ENCODE peak calls at places on chromosome 10, in four cellular contexts. O is mesenchymal stem cell; V is heart right ventricle; L is CD8-positive, alpha-beta T cell. W is an unnamed sample.

GRCh38 chr10:23116696-23117095 is 21.3 kb downstream of the MSRB2 start:
- DNase-seq in O (no peak), V (no peak), L (no peak), W (no peak)

GRCh38 chr10:102394801-102395676 is 466 bp upstream of the NFKB2 start:
- DNase-seq in O (peak), V (peak), L (peak), W (peak)

GRCh38 chr10:77471069-77471536 is 166.5 kb downstream of the KCNMA1 start:
- DNase-seq in O (no peak), V (no peak), L (no peak), W (no peak)

GRCh38 chr10:33257439-33257838 is 77.0 kb downstream of the NRP1 start:
- DNase-seq in O (no peak), V (no peak), L (no peak), W (no peak)

GRCh38 chr10:5827841-5828240 is 14.6 kb upstream of the GDI2 start:
- DNase-seq in O (no peak), V (no peak), L (no peak), W (no peak)

GRCh38 chr10:77613476-77614130 is 24.0 kb downstream of the KCNMA1 start:
- DNase-seq in O (peak), V (no peak), L (no peak), W (no peak)

GRCh38 chr10:49606981-49607535 is 3.1 kb upstream of the SLC18A3 start:
- DNase-seq in O (peak), V (peak), L (peak), W (no peak)

GRCh38 chr10:77920495-77920894 is 6.1 kb downstream of the DLG5 start:
- DNase-seq in O (no peak), V (no peak), L (no peak), W (no peak)

GRCh38 chr10:44908071-44908709 is 2.9 kb upstream of the TMEM72 start:
- DNase-seq in O (peak), V (no peak), L (no peak), W (no peak)

GRCh38 chr10:104429834-104430233 is 76.2 kb downstream of the CFAP58 start:
- DNase-seq in O (no peak), V (no peak), L (no peak), W (no peak)

GRCh38 chr10:125061557-125062243 is 98.7 kb downstream of the CTBP2 start:
- DNase-seq in O (no peak), V (no peak), L (no peak), W (no peak)

GRCh38 chr10:571643-572042 is 117.8 kb downstream of the DIP2C start:
- DNase-seq in O (no peak), V (no peak), L (no peak), W (no peak)

GRCh38 chr10:97463363-97464132 is 17.6 kb downstream of the ZDHHC16 start:
- DNase-seq in O (peak), V (peak), L (peak), W (no peak)

GRCh38 chr10:78964952-78965633 is 103.7 kb upstream of the ZMIZ1 start:
- DNase-seq in O (peak), V (no peak), L (no peak), W (no peak)

GRCh38 chr10:21976739-21977138 is 26.8 kb downstream of the DNAJC1 start:
- DNase-seq in O (peak), V (no peak), L (no peak), W (no peak)

GRCh38 chr10:486668-487067 is 202.8 kb downstream of the DIP2C start:
- DNase-seq in O (no peak), V (no peak), L (no peak), W (peak)

GRCh38 chr10:26468691-26469090 is 30.6 kb downstream of the APBB1IP start:
- DNase-seq in O (no peak), V (no peak), L (no peak), W (no peak)

GRCh38 chr10:10826125-10826524 is 191.5 kb upstream of the CELF2 start:
- DNase-seq in O (peak), V (no peak), L (no peak), W (no peak)

GRCh38 chr10:23362879-23363787 is 18.5 kb upstream of the C10orf67 start:
- DNase-seq in O (no peak), V (no peak), L (no peak), W (no peak)

GRCh38 chr10:63005246-63005645 is 127.9 kb upstream of the NRBF2 start:
- DNase-seq in O (no peak), V (no peak), L (no peak), W (no peak)

GRCh38 chr10:131943021-131943814 is 38.5 kb downstream of the BNIP3 start:
- DNase-seq in O (peak), V (no peak), L (no peak), W (no peak)

GRCh38 chr10:57849726-57850357 is 417.9 kb downstream of the IPMK start:
- DNase-seq in O (peak), V (no peak), L (no peak), W (no peak)

GRCh38 chr10:76149182-76149581 is 717.8 kb downstream of the LRMDA start:
- DNase-seq in O (peak), V (no peak), L (no peak), W (no peak)

GRCh38 chr10:132061465-132062180 is 4.1 kb upstream of the JAKMIP3 start:
- DNase-seq in O (no peak), V (no peak), L (no peak), W (no peak)

GRCh38 chr10:70052462-70053211 is at the start of gene MACROH2A2:
- DNase-seq in O (peak), V (peak), L (no peak), W (peak)

GRCh38 chr10:49831352-49832040 is 69.4 kb upstream of the OGDHL start:
- DNase-seq in O (peak), V (no peak), L (no peak), W (no peak)

GRCh38 chr10:119650692-119651513 is at the start of gene BAG3:
- DNase-seq in O (peak), V (peak), L (peak), W (peak)

GRCh38 chr10:103847909-103848468 is 7.4 kb downstream of the SH3PXD2A start:
- DNase-seq in O (no peak), V (no peak), L (no peak), W (no peak)

GRCh38 chr10:76113952-76114351 is 682.5 kb downstream of the LRMDA start:
- DNase-seq in O (peak), V (no peak), L (no peak), W (no peak)

GRCh38 chr10:133462512-133463305 is 9.0 kb downstream of the SCART1 start:
- DNase-seq in O (no peak), V (no peak), L (no peak), W (peak)

GRCh38 chr10:115555887-115556402 is 462.8 kb downstream of the ATRNL1 start:
- DNase-seq in O (no peak), V (no peak), L (no peak), W (no peak)

GRCh38 chr10:74096777-74097176 is 53.9 kb downstream of the AP3M1 start:
- DNase-seq in O (no peak), V (no peak), L (no peak), W (no peak)

GRCh38 chr10:96850113-96850512 is 18.0 kb downstream of the LCOR start:
- DNase-seq in O (no peak), V (no peak), L (no peak), W (no peak)

GRCh38 chr10:5896765-5897340 is 6.8 kb downstream of the FBH1 start:
- DNase-seq in O (no peak), V (no peak), L (no peak), W (no peak)

GRCh38 chr10:133204226-133205015 is 25.6 kb upstream of the UTF1 start:
- DNase-seq in O (no peak), V (no peak), L (no peak), W (no peak)

GRCh38 chr10:24952146-24952700 is at the start of gene PRTFDC1:
- DNase-seq in O (peak), V (peak), L (peak), W (no peak)

GRCh38 chr10:8116926-8117493 is 62.5 kb downstream of the GATA3 start:
- DNase-seq in O (no peak), V (no peak), L (no peak), W (no peak)

GRCh38 chr10:121592155-121592890 is 5.9 kb downstream of the FGFR2 start:
- DNase-seq in O (no peak), V (no peak), L (no peak), W (no peak)

GRCh38 chr10:51860257-51860656 is 160.9 kb upstream of the CSTF2T start:
- DNase-seq in O (peak), V (peak), L (no peak), W (peak)

DNA sequence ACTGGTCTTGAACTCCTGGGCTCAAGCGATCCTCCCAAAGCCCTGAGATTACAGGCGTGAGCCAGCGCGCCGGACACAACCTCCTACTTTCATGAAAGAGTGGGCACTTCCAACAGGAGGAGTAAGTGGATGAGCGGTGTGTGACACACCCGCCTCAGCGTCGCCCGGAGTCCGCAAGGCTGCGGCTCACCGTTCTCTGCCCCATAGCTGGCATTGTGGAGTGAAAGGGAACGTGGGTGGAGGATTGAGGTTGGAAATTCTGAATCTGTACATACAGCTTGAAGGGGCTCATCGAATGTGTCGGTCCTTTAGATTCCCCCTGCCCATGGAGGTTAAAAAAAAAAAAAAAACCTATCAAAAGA is 534 bp upstream of the PRXL2A start:
- DNase-seq in O (peak), V (no peak), L (no peak), W (no peak)
- H3K4me3 ChIP-seq in O (peak), V (peak), L (peak), W (peak)

GRCh38 chr10:4635883-4636282 is 190.1 kb upstream of the AKR1E2 start:
- DNase-seq in O (no peak), V (no peak), L (no peak), W (no peak)
- H3K4me3 ChIP-seq in O (no peak), V (no peak), L (no peak), W (no peak)

DNA sequence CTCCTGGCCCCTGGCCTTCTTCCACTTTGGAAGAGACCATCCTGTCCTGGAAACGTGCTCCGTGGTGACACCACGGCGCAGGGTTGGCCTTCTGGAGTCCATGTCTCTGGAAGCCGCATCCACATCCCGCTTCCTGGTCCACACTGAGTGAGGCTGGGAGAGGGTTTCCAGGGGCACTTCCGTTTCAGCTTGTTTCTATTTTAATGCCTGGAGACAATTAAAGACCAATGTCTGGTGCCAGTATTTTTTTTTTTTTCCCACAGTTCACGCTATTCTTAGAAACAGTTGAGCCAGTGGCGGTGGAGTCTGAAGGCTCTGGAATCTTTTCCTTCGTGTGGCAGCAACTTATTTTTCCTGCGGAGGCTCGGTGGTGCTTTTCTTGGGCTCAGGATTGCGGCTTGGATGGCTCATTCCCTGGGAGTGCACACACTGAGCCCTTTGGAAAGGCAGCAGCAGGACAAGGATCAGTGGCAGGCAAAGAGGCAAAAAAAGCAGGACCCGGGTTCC is 202.6 kb downstream of the BAMBI start:
- DNase-seq in O (peak), V (peak), L (no peak), W (no peak)
- H3K4me3 ChIP-seq in O (no peak), V (peak), L (no peak), W (no peak)

DNA sequence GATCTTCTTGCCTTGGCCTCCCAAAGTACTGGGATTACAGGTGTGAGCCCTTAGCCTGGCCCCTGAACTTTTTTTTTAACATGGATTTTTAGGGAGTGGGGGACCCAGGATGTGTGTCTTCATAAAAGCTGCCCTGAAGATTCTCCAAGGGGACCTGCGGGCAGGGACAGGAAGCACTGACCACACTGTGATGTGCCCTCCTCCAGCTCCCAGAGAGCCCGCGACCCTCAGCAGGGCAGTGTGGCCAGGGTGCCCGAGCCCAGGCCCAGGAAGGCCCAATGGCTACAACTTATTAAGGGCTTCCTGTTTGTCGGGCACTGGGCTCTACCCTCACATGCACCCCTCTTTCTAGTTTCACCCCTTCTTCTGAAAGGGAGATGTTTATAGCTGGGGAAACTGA is 2.5 kb upstream of the RET start:
- DNase-seq in O (no peak), V (no peak), L (no peak), W (no peak)
- H3K4me3 ChIP-seq in O (no peak), V (no peak), L (no peak), W (no peak)

GRCh38 chr10:110706690-110707098 is 62.6 kb downstream of the RBM20 start:
- DNase-seq in O (peak), V (no peak), L (no peak), W (no peak)
- H3K4me3 ChIP-seq in O (no peak), V (no peak), L (no peak), W (no peak)

GRCh38 chr10:100652406-100653130 is 92.8 kb upstream of the PAX2 start:
- DNase-seq in O (no peak), V (no peak), L (no peak), W (no peak)

GRCh38 chr10:100655760-100656421 is 89.5 kb upstream of the PAX2 start:
- DNase-seq in O (no peak), V (no peak), L (no peak), W (no peak)

GRCh38 chr10:100654835-100655759 is 90.3 kb upstream of the PAX2 start:
- DNase-seq in O (no peak), V (no peak), L (no peak), W (no peak)

GRCh38 chr10:100653238-100653956 is 92.0 kb upstream of the PAX2 start:
- DNase-seq in O (no peak), V (no peak), L (no peak), W (no peak)

DNA sequence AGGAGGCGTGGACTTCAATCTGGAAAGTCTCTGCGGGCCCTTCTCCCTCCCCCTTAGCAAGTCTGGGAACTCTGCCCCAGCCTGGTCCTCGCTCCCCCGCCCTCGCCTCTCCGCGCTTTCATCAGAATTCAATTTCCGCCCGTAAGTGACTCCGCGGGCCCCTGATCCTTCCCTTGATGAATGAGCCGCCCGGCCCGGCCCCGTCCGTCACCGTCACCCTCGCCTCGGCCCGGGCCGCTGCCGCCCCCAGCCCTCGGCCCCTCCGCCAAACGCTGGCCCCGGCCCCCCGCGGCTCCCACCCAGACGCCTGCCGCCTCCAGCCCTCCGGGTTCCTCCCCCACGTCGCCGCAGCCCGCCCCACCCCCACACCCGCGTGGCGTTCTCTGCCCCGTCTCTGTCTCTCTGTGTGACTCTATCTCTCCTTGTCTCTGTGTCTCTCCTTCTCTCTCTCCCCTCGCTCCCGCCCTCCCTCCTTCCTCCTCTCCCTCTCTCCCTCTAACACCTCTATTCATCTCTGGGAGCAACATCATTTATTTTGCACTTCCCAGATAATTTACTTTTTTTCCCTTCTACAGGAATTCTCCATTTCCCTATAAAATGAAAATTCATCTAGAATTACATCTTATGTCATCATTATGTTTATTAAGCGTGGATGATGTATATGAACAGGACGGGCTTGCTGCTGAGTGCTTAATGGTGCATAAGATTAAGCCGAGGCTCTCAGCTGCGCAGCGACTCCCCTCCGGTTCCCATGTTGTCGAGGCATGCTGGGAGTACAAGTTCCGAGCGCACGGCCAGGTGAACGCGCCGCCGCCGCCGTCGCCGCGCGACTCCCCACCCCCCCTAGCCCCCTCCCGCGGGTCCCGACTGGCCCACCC is 91.2 kb upstream of the PAX2 start:
- DNase-seq in O (no peak), V (peak), L (no peak), W (no peak)
- H3K4me3 ChIP-seq in O (no peak), V (peak), L (peak), W (no peak)

W was measured in right atrium auricular region.